ENCODE peak calls at places on chromosomes 13 and 19, in six cellular contexts. C, K, I, B, J and X are unnamed samples. For H3K36me3, the result is how much of the 10 kb centered on the place peaks cover.

GRCh38 chr13:25916119-25916518 is 135.7 kb downstream of the SHISA2 start:
- DNase-seq in C (no peak), K (no peak), I (no peak), B (no peak), J (no peak), X (no peak)

GRCh38 chr13:79549355-79550106 is 68.6 kb downstream of the NDFIP2 start:
- DNase-seq in C (no peak), K (no peak), I (no peak), B (no peak), J (no peak), X (no peak)

GRCh38 chr13:46866150-46866549 is 30.7 kb downstream of the HTR2A start:
- DNase-seq in C (peak), K (no peak), I (peak), B (no peak), J (no peak), X (peak)

GRCh38 chr19:36115453-36116343 is at the start of gene TBCB:
- DNase-seq in C (peak), K (peak), I (peak), B (no peak), J (peak), X (no peak)

GRCh38 chr13:106528711-106529414 is 6.6 kb downstream of the EFNB2 start:
- DNase-seq in C (no peak), K (no peak), I (no peak), B (no peak), J (no peak), X (peak)

GRCh38 chr19:35114656-35115537 is 726 bp upstream of the FXYD3 start:
- DNase-seq in C (peak), K (peak), I (peak), B (peak), J (peak), X (peak)

GRCh38 chr19:42683917-42684513 is 56.3 kb downstream of the PSG3 start:
- DNase-seq in C (no peak), K (no peak), I (no peak), B (no peak), J (peak), X (no peak)

GRCh38 chr19:56110515-56111448 is 10.3 kb downstream of the ZNF787 start:
- DNase-seq in C (peak), K (peak), I (peak), B (peak), J (no peak), X (peak)

GRCh38 chr13:68066879-68067513 is 836.9 kb upstream of the PCDH9 start:
- DNase-seq in C (no peak), K (no peak), I (no peak), B (no peak), J (no peak), X (no peak)

GRCh38 chr19:50324331-50324730 is 4.8 kb downstream of the KCNC3 start:
- DNase-seq in C (no peak), K (no peak), I (no peak), B (no peak), J (no peak), X (no peak)

DNA sequence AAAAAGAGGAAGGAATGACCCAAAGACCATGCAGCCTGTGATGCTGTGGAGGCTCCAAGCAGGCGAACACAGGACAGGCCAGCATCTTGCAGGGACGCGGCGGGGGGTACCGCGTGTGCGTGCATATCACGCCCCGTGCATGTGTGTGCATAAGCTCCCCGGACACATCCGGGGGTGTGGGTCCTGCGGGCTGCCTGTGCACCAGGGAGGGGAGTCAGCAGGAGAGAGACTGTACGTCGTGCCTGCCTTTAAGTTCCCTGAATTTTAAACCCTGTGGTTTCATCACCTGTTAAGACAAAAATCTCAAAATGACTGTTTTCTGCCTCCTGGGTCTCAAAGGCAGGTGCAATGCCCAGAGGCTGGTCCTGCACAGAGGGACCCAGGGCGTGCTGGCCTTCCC is 16.6 kb downstream of the ADAT3 start:
- DNase-seq in C (no peak), K (no peak), I (no peak), B (no peak), J (no peak), X (no peak)
- TF ChIP-seq CTCF in C (no peak), K (no peak), I (no peak), B (no peak), J (no peak), X (no peak)

GRCh38 chr13:28744091-28744536 is 25.3 kb upstream of the SLC46A3 start:
- DNase-seq in C (no peak), K (no peak), I (no peak), B (no peak), J (no peak), X (no peak)

GRCh38 chr13:28743045-28743444 is 24.3 kb upstream of the SLC46A3 start:
- DNase-seq in C (no peak), K (no peak), I (no peak), B (no peak), J (no peak), X (no peak)

GRCh38 chr13:28743499-28744083 is 24.8 kb upstream of the SLC46A3 start:
- DNase-seq in C (no peak), K (no peak), I (no peak), B (no peak), J (no peak), X (no peak)

GRCh38 chr13:28746289-28746612 is 27.5 kb upstream of the SLC46A3 start:
- DNase-seq in C (no peak), K (no peak), I (no peak), B (no peak), J (no peak), X (no peak)

GRCh38 chr13:28744656-28745055 is 25.9 kb upstream of the SLC46A3 start:
- DNase-seq in C (no peak), K (no peak), I (no peak), B (no peak), J (no peak), X (no peak)
- H3K27ac ChIP-seq in C (peak), K (no peak), I (peak), B (no peak), J (no peak), X (no peak)

GRCh38 chr13:113818700-113819295 is 45.1 kb downstream of the GAS6 start:
- DNase-seq in C (no peak), K (no peak), I (no peak), B (no peak), J (no peak), X (no peak)
- H3K36me3 ChIP-seq in C (under half), K (under half), I (under half), B (under half), J (under half), X (under half)

GRCh38 chr13:101453784-101454201 is 1.3 kb downstream of the ITGBL1 start:
- DNase-seq in C (peak), K (peak), I (peak), B (no peak), J (no peak), X (no peak)
- TF ChIP-seq CTCF in C (peak), K (peak), I (peak), B (no peak), J (no peak), X (no peak)

GRCh38 chr19:18089726-18090125 is 3.0 kb upstream of the IL12RB1 start:
- DNase-seq in C (no peak), K (no peak), I (no peak), B (no peak), J (no peak), X (no peak)
- H3K27ac ChIP-seq in C (peak), K (peak), I (peak), B (no peak), J (no peak), X (no peak)

GRCh38 chr19:54336893-54337857 is 1.8 kb downstream of the LILRA4 start:
- DNase-seq in C (no peak), K (no peak), I (no peak), B (no peak), J (no peak), X (no peak)
- H3K36me3 ChIP-seq in C (under half), K (under half), I (under half), B (under half), J (under half), X (under half)

GRCh38 chr13:30892966-30893365 is 13.1 kb upstream of the MEDAG start:
- DNase-seq in C (peak), K (no peak), I (no peak), B (no peak), J (no peak), X (peak)
- TF ChIP-seq CTCF in C (peak), K (no peak), I (peak), B (no peak), J (no peak), X (peak)